ENCODE peak calls at places on chromosomes 6 and 20, in nine cellular contexts. P is hippocampal formation, Q is cardiac muscle cell, H is Right ventricle myocardium superior, A is NCI-H345, E is heart right ventricle, F is IMR-90, C is left kidney, N is GM13976. G is an unnamed sample.

GRCh38 chr6:165049362-165049761 is 260.0 kb downstream of the C6orf118 start:
- DNase-seq in E (peak; percentile 11), N (no peak), F (no peak), Q (peak; percentile 50), A (no peak), H (no peak), C (peak; percentile 48), P (peak; percentile 4), G (peak; percentile 11)

GRCh38 chr20:56689318-56689717 is 60.2 kb downstream of the TFAP2C start:
- DNase-seq in P (no peak), E (no peak), C (peak; percentile 48), F (no peak), N (no peak), H (no peak), Q (no peak), A (no peak), G (no peak)

GRCh38 chr6:43243649-43244321 is 504 bp downstream of the TTBK1 start:
- DNase-seq in N (no peak), E (no peak), H (no peak), C (peak; percentile 39), F (no peak), A (peak; percentile 19), Q (no peak), P (no peak), G (no peak)

GRCh38 chr6:27502508-27503435 is 29.9 kb upstream of the ZNF184 start:
- DNase-seq in C (peak; percentile 71), H (peak; percentile 77), E (peak; percentile 49), P (no peak), A (peak; percentile 81), N (peak; percentile 51), F (peak; percentile 79), Q (peak; percentile 47), G (peak; percentile 78)

GRCh38 chr6:87700351-87700728 is 1.7 kb downstream of the AKIRIN2 start:
- DNase-seq in N (no peak), P (no peak), H (no peak), F (no peak), A (no peak), Q (no peak), C (no peak), E (no peak), G (no peak)

GRCh38 chr20:57223648-57224489 is 42.6 kb downstream of the BMP7 start:
- DNase-seq in N (no peak), A (no peak), P (no peak), H (peak; percentile 69), Q (no peak), E (no peak), F (no peak), C (no peak), G (peak; percentile 70)

GRCh38 chr6:159762681-159763293 is 942 bp downstream of the ACAT2 start:
- DNase-seq in H (no peak), E (peak; percentile 19), P (no peak), F (no peak), A (peak; percentile 4), N (peak; percentile 53), C (peak; percentile 26), Q (no peak), G (no peak)

GRCh38 chr20:63572788-63573738 is 976 bp downstream of the HELZ2 start:
- DNase-seq in C (no peak), H (no peak), E (no peak), P (no peak), Q (no peak), F (no peak), N (no peak), A (no peak), G (no peak)

GRCh38 chr6:96742702-96743101 is 94.6 kb downstream of the GPR63 start:
- DNase-seq in F (no peak), C (no peak), E (no peak), H (no peak), N (no peak), A (no peak), P (no peak), Q (no peak), G (no peak)

GRCh38 chr6:159679091-159680077 is 13.7 kb downstream of the SOD2 start:
- DNase-seq in Q (no peak), N (no peak), A (no peak), F (peak; percentile 85), H (no peak), P (no peak), C (no peak), E (no peak), G (no peak)

G was measured in tibial nerve.